ENCODE peak calls at places on chromosomes 3 and 15, in nine cellular contexts. P is right lobe of liver; D is stimulated activated naive B cell treated with anti-CD40 and anti-IgM and Interleukin-4, amounts not matched to agents 10 μg/mL and 1 μg/mL and 100 μg/mL, for 72 hours; W is G401; S is NCI-H1436; I is HL-60; U is GDM1; Q is C1 segment of cervical spinal cord; F is pons. X is an unnamed sample.

GRCh38 chr15:65221708-65222107 is 10.4 kb upstream of the CILP start:
- DNase-seq in S (no peak), P (no peak), W (no peak), Q (no peak), I (no peak), U (no peak), D (no peak), F (no peak), X (no peak)

GRCh38 chr3:63043631-63044030 is 168.4 kb upstream of the CADPS start:
- DNase-seq in S (no peak), D (no peak), Q (no peak), U (no peak), I (no peak), W (no peak), P (no peak), F (peak), X (no peak)

GRCh38 chr15:70516408-70517193 is 246.8 kb downstream of the UACA start:
- DNase-seq in I (no peak), F (no peak), D (no peak), S (no peak), P (no peak), U (no peak), W (no peak), Q (no peak), X (no peak)

GRCh38 chr15:42151736-42152135 is 4.7 kb downstream of the PLA2G4F start:
- DNase-seq in S (no peak), I (no peak), Q (no peak), U (no peak), P (no peak), W (no peak), F (no peak), D (no peak), X (no peak)

GRCh38 chr3:44962606-44963393 is 13.2 kb downstream of the ZDHHC3 start:
- DNase-seq in I (no peak), U (no peak), F (no peak), P (no peak), Q (no peak), S (peak), W (no peak), D (no peak), X (peak)

GRCh38 chr15:49620174-49620573 is 444 bp downstream of the FAM227B start:
- DNase-seq in S (no peak), I (peak), Q (no peak), F (peak), P (no peak), U (no peak), D (no peak), W (no peak), X (no peak)

GRCh38 chr3:193812078-193812725 is 219.2 kb downstream of the OPA1 start:
- DNase-seq in P (no peak), S (no peak), W (no peak), U (no peak), I (no peak), F (no peak), Q (no peak), D (no peak), X (no peak)

GRCh38 chr15:94671845-94672524 is 440.6 kb downstream of the MCTP2 start:
- DNase-seq in Q (no peak), F (peak), S (no peak), W (no peak), U (no peak), P (no peak), D (no peak), I (no peak), X (no peak)

GRCh38 chr3:125594581-125595011 is 701 bp downstream of the OSBPL11 start:
- DNase-seq in W (peak), P (peak), I (no peak), F (peak), Q (peak), S (no peak), U (no peak), D (no peak), X (no peak)

GRCh38 chr3:76321615-76322014 is 536.3 kb upstream of the ZNF717 start:
- DNase-seq in W (no peak), Q (no peak), I (no peak), D (no peak), U (no peak), P (no peak), S (no peak), F (no peak), X (no peak)

GRCh38 chr15:65414841-65415621 is 7.7 kb downstream of the IGDCC4 start:
- DNase-seq in U (no peak), D (no peak), I (no peak), W (peak), P (no peak), F (peak), Q (peak), S (no peak), X (peak)

GRCh38 chr3:126807795-126808194 is 103.8 kb downstream of the CHCHD6 start:
- DNase-seq in P (no peak), D (no peak), I (no peak), W (no peak), S (no peak), Q (no peak), U (no peak), F (no peak), X (no peak)

GRCh38 chr15:31004220-31004733 is 12.8 kb upstream of the MTMR10 start:
- DNase-seq in S (no peak), Q (no peak), U (peak), F (peak), W (no peak), I (peak), P (no peak), D (peak), X (peak)

GRCh38 chr3:17908399-17909191 is 166.2 kb upstream of the TBC1D5 start:
- DNase-seq in I (no peak), P (no peak), D (no peak), F (no peak), S (no peak), Q (no peak), W (no peak), U (no peak), X (no peak)

GRCh38 chr15:77869021-77869895 is 208.3 kb downstream of the TBC1D2B start:
- DNase-seq in P (no peak), F (no peak), Q (no peak), W (no peak), I (no peak), D (no peak), U (no peak), S (no peak), X (no peak)

GRCh38 chr15:44426975-44427755 is at the start of gene CTDSPL2:
- DNase-seq in W (peak), U (peak), Q (peak), D (peak), F (peak), I (peak), P (peak), S (peak), X (peak)

GRCh38 chr3:14143826-14144225 is 19.0 kb downstream of the TMEM43 start:
- DNase-seq in Q (no peak), U (no peak), P (no peak), S (no peak), D (no peak), W (no peak), F (no peak), I (peak), X (no peak)

GRCh38 chr3:100810671-100811070 is 101.4 kb downstream of the TFG start:
- DNase-seq in F (no peak), I (no peak), D (no peak), S (no peak), P (no peak), Q (no peak), W (no peak), U (no peak), X (no peak)

GRCh38 chr3:126131881-126132750 is 48.2 kb upstream of the SLC41A3 start:
- DNase-seq in P (peak), W (no peak), D (no peak), Q (no peak), S (no peak), I (no peak), F (no peak), U (no peak), X (no peak)

GRCh38 chr3:178593786-178594185 is 57.5 kb downstream of the KCNMB2 start:
- DNase-seq in P (no peak), U (no peak), F (no peak), Q (no peak), S (no peak), W (no peak), I (no peak), D (no peak), X (no peak)

GRCh38 chr15:78842519-78842918 is 30.2 kb upstream of the MORF4L1 start:
- DNase-seq in Q (no peak), D (no peak), F (no peak), S (no peak), P (no peak), W (no peak), U (no peak), I (no peak), X (no peak)

GRCh38 chr3:98718730-98719129 is 44.4 kb upstream of the ST3GAL6 start:
- DNase-seq in P (no peak), D (no peak), S (no peak), U (no peak), Q (no peak), W (no peak), F (no peak), I (no peak), X (no peak)

GRCh38 chr3:197750863-197751737 is 1.4 kb downstream of the FYTTD1 start:
- DNase-seq in S (no peak), I (peak), W (peak), U (no peak), Q (peak), D (peak), F (no peak), P (peak), X (no peak)

GRCh38 chr15:68313501-68314390 is 36.2 kb downstream of the FEM1B start:
- DNase-seq in D (no peak), Q (no peak), S (no peak), F (no peak), U (no peak), W (no peak), P (no peak), I (no peak), X (no peak)

GRCh38 chr3:128496602-128497304 is 3.8 kb upstream of the GATA2 start:
- DNase-seq in W (peak), F (no peak), U (no peak), Q (no peak), P (peak), I (no peak), S (no peak), D (no peak), X (no peak)

GRCh38 chr15:55909036-55909811 is 84.2 kb downstream of the NEDD4 start:
- DNase-seq in U (no peak), Q (no peak), P (no peak), F (no peak), S (no peak), D (no peak), W (no peak), I (no peak), X (no peak)

GRCh38 chr3:72130565-72130964 is 345.6 kb upstream of the PROK2 start:
- DNase-seq in S (no peak), Q (no peak), U (no peak), D (no peak), F (no peak), W (no peak), P (no peak), I (no peak), X (no peak)

GRCh38 chr3:64694127-64694526 is 6.3 kb upstream of the ADAMTS9 start:
- DNase-seq in U (no peak), D (no peak), I (no peak), F (no peak), S (no peak), P (no peak), Q (no peak), W (no peak), X (no peak)